ENCODE peak calls at places on chromosomes 12 and 14, in four cellular contexts. Z is mesendoderm, K is H9, R is H1. A is an unnamed sample.

GRCh38 chr12:112855375-112855774 is 51.4 kb upstream of the OAS1 start:
- DNase-seq in Z (peak; percentile 85), K (peak; percentile 76), R (no peak), A (no peak)

GRCh38 chr14:96635850-96636249 is 133.7 kb downstream of the PAPOLA start:
- DNase-seq in Z (no peak), K (no peak), R (peak; percentile 31), A (no peak)

GRCh38 chr12:87676726-87677125 is 352.5 kb downstream of the C12orf50 start:
- DNase-seq in Z (no peak), K (no peak), R (no peak), A (no peak)

GRCh38 chr14:88470542-88471440 is 84.0 kb downstream of the PTPN21 start:
- DNase-seq in Z (no peak), K (no peak), R (no peak), A (peak; percentile 63)

GRCh38 chr12:92466391-92467305 is 236.1 kb upstream of the PLEKHG7 start:
- DNase-seq in Z (peak; percentile 5), K (peak; percentile 51), R (peak; percentile 49), A (peak; percentile 62)

GRCh38 chr12:15709524-15709923 is 79.7 kb downstream of the EPS8 start:
- DNase-seq in Z (no peak), K (peak; percentile 33), R (no peak), A (no peak)

GRCh38 chr14:85063747-85064146 is 466.2 kb upstream of the FLRT2 start:
- DNase-seq in Z (no peak), K (no peak), R (no peak), A (no peak)

GRCh38 chr12:2844786-2845185 is 10.0 kb upstream of the NRIP2 start:
- DNase-seq in Z (peak; percentile 24), K (no peak), R (no peak), A (peak; percentile 18)

GRCh38 chr12:121579190-121579791 is 1.5 kb downstream of the KDM2B start:
- DNase-seq in Z (no peak), K (peak; percentile 46), R (peak; percentile 59), A (no peak)

GRCh38 chr14:104885031-104885972 is 20.2 kb downstream of the CEP170B start:
- DNase-seq in Z (no peak), K (no peak), R (peak; percentile 42), A (no peak)

GRCh38 chr12:56046027-56046780 is 4.5 kb downstream of the RPS26 start:
- DNase-seq in Z (no peak), K (no peak), R (no peak), A (no peak)

GRCh38 chr14:73457935-73458218 is 469 bp downstream of the NUMB start:
- DNase-seq in Z (no peak), K (no peak), R (no peak), A (no peak)

GRCh38 chr12:59657266-59657665 is 61.4 kb downstream of the SLC16A7 start:
- DNase-seq in Z (peak; percentile 73), K (no peak), R (no peak), A (peak; percentile 53)

GRCh38 chr14:75417674-75418073 is 10.1 kb upstream of the JDP2 start:
- DNase-seq in Z (no peak), K (no peak), R (no peak), A (peak; percentile 48)

GRCh38 chr14:52391866-52392600 is 77.9 kb downstream of the PTGER2 start:
- DNase-seq in Z (no peak), K (no peak), R (no peak), A (peak; percentile 48)

GRCh38 chr14:59964251-59965007 is 44.5 kb downstream of the LRRC9 start:
- DNase-seq in Z (peak; percentile 83), K (no peak), R (no peak), A (peak; percentile 31)

GRCh38 chr12:117580718-117581062 is 219.3 kb upstream of the NOS1 start:
- DNase-seq in Z (peak; percentile 93), K (peak; percentile 99), R (peak; percentile 95), A (no peak)

GRCh38 chr14:54129850-54130640 is 173.4 kb upstream of the BMP4 start:
- DNase-seq in Z (no peak), K (no peak), R (no peak), A (peak; percentile 52)

GRCh38 chr12:90229771-90230170 is 521.1 kb upstream of the ATP2B1 start:
- DNase-seq in Z (peak; percentile 79), K (peak; percentile 39), R (no peak), A (no peak)

GRCh38 chr12:128682542-128683315 is 141.0 kb downstream of the SLC15A4 start:
- DNase-seq in Z (no peak), K (no peak), R (no peak), A (no peak)

GRCh38 chr12:30323008-30323407 is 372.7 kb downstream of the IPO8 start:
- DNase-seq in Z (no peak), K (no peak), R (no peak), A (no peak)

GRCh38 chr14:36129181-36129580 is 47.3 kb downstream of the PTCSC3 start:
- DNase-seq in Z (peak; percentile 35), K (peak; percentile 65), R (peak; percentile 49), A (no peak)

GRCh38 chr14:100473249-100473648 is 114.0 kb downstream of the BEGAIN start:
- DNase-seq in Z (no peak), K (no peak), R (no peak), A (no peak)

GRCh38 chr12:2163172-2163927 is 110.6 kb downstream of the CACNA1C start:
- DNase-seq in Z (no peak), K (no peak), R (no peak), A (peak; percentile 98)

GRCh38 chr12:97368462-97369150 is 94.0 kb upstream of the RMST start:
- DNase-seq in Z (peak; percentile 82), K (peak; percentile 39), R (no peak), A (no peak)

GRCh38 chr12:91662021-91662420 is 479.4 kb upstream of the DCN start:
- DNase-seq in Z (no peak), K (no peak), R (no peak), A (no peak)

GRCh38 chr12:104414581-104415305 is 42.0 kb upstream of the CHST11 start:
- DNase-seq in Z (peak; percentile 99), K (peak; percentile 85), R (no peak), A (no peak)

GRCh38 chr12:88493651-88494050 is 86.6 kb downstream of the KITLG start:
- DNase-seq in Z (no peak), K (no peak), R (no peak), A (peak; percentile 97)

GRCh38 chr14:70254476-70254961 is 65.8 kb upstream of the SLC8A3 start:
- DNase-seq in Z (peak; percentile 71), K (peak; percentile 63), R (peak; percentile 72), A (peak; percentile 1)

GRCh38 chr12:54592316-54592715 is 3.9 kb upstream of the PPP1R1A start:
- DNase-seq in Z (no peak), K (no peak), R (no peak), A (peak; percentile 1)

GRCh38 chr14:54815531-54815930 is 87.1 kb downstream of the GCH1 start:
- DNase-seq in Z (no peak), K (no peak), R (no peak), A (no peak)

GRCh38 chr12:78143717-78144116 is 313.0 kb downstream of the NAV3 start:
- DNase-seq in Z (no peak), K (no peak), R (no peak), A (no peak)

GRCh38 chr12:78149459-78149858 is 318.8 kb downstream of the NAV3 start:
- DNase-seq in Z (peak; percentile 12), K (no peak), R (no peak), A (no peak)

DNA sequence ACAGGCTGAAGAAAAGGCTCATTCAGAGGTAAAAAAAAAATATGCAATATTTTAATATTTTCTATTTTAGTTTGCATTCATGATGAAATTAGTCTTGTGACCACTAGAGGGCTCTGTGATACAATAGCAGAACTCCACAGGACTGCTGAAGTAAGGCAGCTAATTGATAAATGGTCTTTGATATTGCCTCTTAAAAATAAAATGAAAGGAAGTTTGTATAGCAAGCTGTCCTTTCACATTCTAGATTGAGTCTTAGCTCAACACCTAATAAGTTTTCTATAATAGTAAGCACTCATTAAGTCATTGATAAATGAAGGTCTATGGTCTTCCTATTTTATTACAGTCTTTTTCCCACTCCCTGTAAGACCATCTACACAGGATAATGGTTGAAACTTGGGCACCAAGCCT is 315.7 kb downstream of the NAV3 start:
- DNase-seq in Z (peak; percentile 24), K (no peak), R (no peak), A (peak; percentile 62)
- H4K5ac ChIP-seq in Z (no peak overlapping the region), K (no peak overlapping the region), R (no peak overlapping the region), A (no peak overlapping the region)

GRCh38 chr14:24261969-24262327 is 1.0 kb downstream of the TGM1 start:
- DNase-seq in Z (no peak), K (no peak), R (no peak), A (no peak)
- H2BK120ac ChIP-seq in Z (no peak overlapping the region), K (no peak overlapping the region), R (no peak overlapping the region), A (no peak overlapping the region)

GRCh38 chr12:22066235-22066765 is 20.3 kb downstream of the CMAS start:
- DNase-seq in Z (no peak), K (no peak), R (no peak), A (no peak)
- H4K5ac ChIP-seq in Z (no peak overlapping the region), K (no peak overlapping the region), R (no peak overlapping the region), A (no peak overlapping the region)

GRCh38 chr14:51323492-51323891 is 83.4 kb downstream of the TMX1 start:
- DNase-seq in Z (no peak), K (no peak), R (no peak), A (no peak)

GRCh38 chr14:51327376-51327775 is 87.3 kb downstream of the TMX1 start:
- DNase-seq in Z (no peak), K (no peak), R (no peak), A (peak; percentile 52)

GRCh38 chr14:51331651-51332367 is 91.8 kb downstream of the TMX1 start:
- DNase-seq in Z (no peak), K (no peak), R (no peak), A (no peak)

GRCh38 chr14:51328942-51329350 is 88.9 kb downstream of the TMX1 start:
- DNase-seq in Z (no peak), K (no peak), R (no peak), A (peak; percentile 69)

DNA sequence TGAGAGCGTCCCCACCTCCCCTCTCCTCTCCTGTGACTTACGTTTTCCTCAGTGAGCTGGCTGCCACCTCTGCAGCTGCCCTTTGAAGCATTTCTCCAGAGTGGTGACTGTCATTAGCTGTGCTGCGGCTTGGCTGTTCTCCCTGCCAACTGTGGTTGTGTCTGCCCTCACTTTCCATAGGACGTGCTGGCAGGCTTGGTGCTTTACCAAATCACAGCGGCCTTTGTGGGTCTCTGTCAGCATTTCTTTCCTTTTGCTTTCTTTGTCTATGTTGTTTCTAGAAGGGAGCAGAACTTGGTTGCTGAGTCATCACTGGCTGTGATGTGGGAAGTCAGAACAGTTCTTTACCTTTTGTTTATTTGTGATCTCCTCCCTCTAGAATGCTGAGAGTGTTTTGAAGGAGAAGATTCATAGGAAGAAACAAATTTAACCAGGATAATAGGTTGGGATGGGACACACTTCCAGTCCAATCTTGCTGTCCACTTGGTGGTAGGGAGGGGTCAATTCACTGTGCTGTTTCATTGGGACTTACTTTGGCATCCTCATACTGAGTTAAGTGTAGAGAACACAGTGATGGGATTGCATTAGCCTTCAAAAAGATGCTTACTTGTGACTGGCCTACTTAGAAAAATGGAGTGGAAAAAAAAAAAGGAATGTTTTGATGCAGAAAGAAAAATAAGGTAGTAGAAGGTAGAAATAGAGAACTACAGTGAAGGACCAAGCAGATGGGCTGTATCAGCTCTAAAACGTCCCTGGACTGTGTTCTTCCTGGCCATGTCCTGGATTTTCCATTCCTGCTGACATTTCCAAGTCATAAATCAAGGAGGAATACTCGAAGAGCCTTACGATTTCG is 88.3 kb downstream of the TMX1 start:
- DNase-seq in Z (peak; percentile 25), K (no peak), R (no peak), A (peak; percentile 82)
- H2BK120ac ChIP-seq in Z (no peak overlapping the region), K (no peak overlapping the region), R (no peak overlapping the region), A (peak overlapping the region; percentile 94)

GRCh38 chr12:123942911-123943648 is 29.6 kb downstream of the CCDC92 start:
- DNase-seq in Z (no peak), K (no peak), R (no peak), A (peak; percentile 41)
- H4K5ac ChIP-seq in Z (no peak overlapping the region), K (no peak overlapping the region), R (no peak overlapping the region), A (no peak overlapping the region)